ENCODE peak calls at places on chromosomes 6 and 20, in four cellular contexts. Z is uterus, M is sigmoid colon, V is HepG2. S is an unnamed sample.

GRCh38 chr6:136551103-136551502 is 881 bp upstream of the MAP7 start:
- DNase-seq in Z (no peak), M (no peak), V (no peak), S (no peak)

GRCh38 chr6:106844930-106845329 is 129.6 kb downstream of the CD24 start:
- DNase-seq in Z (no peak), M (no peak), V (no peak), S (no peak)

GRCh38 chr6:137589067-137589848 is 95.1 kb upstream of the OLIG3 start:
- DNase-seq in Z (no peak), M (no peak), V (peak), S (no peak)

GRCh38 chr20:22106308-22106938 is 401.0 kb downstream of the PAX1 start:
- DNase-seq in Z (no peak), M (no peak), V (peak), S (no peak)

GRCh38 chr6:139881728-139882211 is 507.3 kb upstream of the CITED2 start:
- DNase-seq in Z (no peak), M (no peak), V (peak), S (no peak)

GRCh38 chr20:4234128-4234527 is 218.8 kb upstream of the RNF24 start:
- DNase-seq in Z (peak), M (no peak), V (no peak), S (no peak)

GRCh38 chr6:29723666-29724588 is 693 bp downstream of the HLA-F start:
- DNase-seq in Z (peak), M (no peak), V (no peak), S (no peak)

GRCh38 chr6:161161889-161162624 is 111.8 kb downstream of the AGPAT4 start:
- DNase-seq in Z (peak), M (peak), V (no peak), S (no peak)

GRCh38 chr20:58192567-58192966 is 35.9 kb downstream of the ANKRD60 start:
- DNase-seq in Z (no peak), M (no peak), V (no peak), S (no peak)

GRCh38 chr6:44028767-44029166 is 98.5 kb downstream of the MRPL14 start:
- DNase-seq in Z (peak), M (peak), V (no peak), S (no peak)

GRCh38 chr20:11178946-11179654 is 505.3 kb upstream of the JAG1 start:
- DNase-seq in Z (no peak), M (no peak), V (peak), S (no peak)

GRCh38 chr6:42520786-42521607 is 42.8 kb upstream of the UBR2 start:
- DNase-seq in Z (no peak), M (no peak), V (no peak), S (no peak)

GRCh38 chr20:63736893-63737689 is 627 bp downstream of the LIME1 start:
- DNase-seq in Z (no peak), M (peak), V (no peak), S (no peak)

GRCh38 chr6:150492507-150492906 is 107.2 kb upstream of the PLEKHG1 start:
- DNase-seq in Z (no peak), M (no peak), V (no peak), S (no peak)

GRCh38 chr6:154471609-154472362 is 38.7 kb downstream of the CNKSR3 start:
- DNase-seq in Z (no peak), M (no peak), V (no peak), S (no peak)

GRCh38 chr6:111211411-111212030 is 124.2 kb downstream of the SLC16A10 start:
- DNase-seq in Z (no peak), M (no peak), V (no peak), S (peak)

GRCh38 chr6:7243188-7243942 is 69.6 kb downstream of the SSR1 start:
- DNase-seq in Z (no peak), M (no peak), V (peak), S (no peak)

GRCh38 chr6:147054158-147054557 is 150.1 kb upstream of the STXBP5 start:
- DNase-seq in Z (no peak), M (no peak), V (no peak), S (no peak)

GRCh38 chr6:8991844-8992243 is 556.5 kb upstream of the SLC35B3 start:
- DNase-seq in Z (no peak), M (no peak), V (no peak), S (no peak)

GRCh38 chr6:52909531-52909930 is at the start of gene GSTA3:
- DNase-seq in Z (no peak), M (no peak), V (no peak), S (no peak)

GRCh38 chr6:132552372-132552771 is at the start of gene TAAR8:
- DNase-seq in Z (no peak), M (no peak), V (no peak), S (no peak)

GRCh38 chr6:34055223-34055933 is 90.5 kb downstream of the GRM4 start:
- DNase-seq in Z (peak), M (peak), V (peak), S (no peak)

GRCh38 chr6:84791233-84791632 is 26.8 kb upstream of the TBX18 start:
- DNase-seq in Z (no peak), M (no peak), V (no peak), S (no peak)

GRCh38 chr6:107763959-107764358 is 60.2 kb downstream of the SCML4 start:
- DNase-seq in Z (no peak), M (no peak), V (no peak), S (no peak)

GRCh38 chr20:7090753-7091310 is 323.3 kb downstream of the BMP2 start:
- DNase-seq in Z (no peak), M (no peak), V (no peak), S (no peak)

GRCh38 chr20:11882651-11883050 is 35.0 kb upstream of the BTBD3 start:
- DNase-seq in Z (no peak), M (no peak), V (no peak), S (no peak)

GRCh38 chr6:89260310-89260709 is 43.2 kb upstream of the GABRR1 start:
- DNase-seq in Z (no peak), M (no peak), V (no peak), S (no peak)

GRCh38 chr6:136508701-136509387 is 41.4 kb downstream of the MAP7 start:
- DNase-seq in Z (no peak), M (no peak), V (no peak), S (no peak)

GRCh38 chr20:52204136-52204535 is 12.6 kb upstream of the ZFP64 start:
- DNase-seq in Z (no peak), M (no peak), V (no peak), S (no peak)

GRCh38 chr6:35496851-35497570 is at the start of gene TEAD3:
- DNase-seq in Z (peak), M (peak), V (peak), S (no peak)

GRCh38 chr20:31849306-31849930 is 4.0 kb upstream of the FOXS1 start:
- DNase-seq in Z (no peak), M (no peak), V (no peak), S (no peak)

GRCh38 chr6:134683783-134684765 is 265.8 kb downstream of the ALDH8A1 start:
- DNase-seq in Z (no peak), M (no peak), V (no peak), S (no peak)

GRCh38 chr6:159255434-159255951 is 86.3 kb downstream of the FNDC1 start:
- DNase-seq in Z (no peak), M (no peak), V (no peak), S (no peak)

GRCh38 chr6:53623497-53623896 is 42.1 kb downstream of the KLHL31 start:
- DNase-seq in Z (no peak), M (no peak), V (no peak), S (no peak)

GRCh38 chr6:84441456-84441855 is 214.0 kb upstream of the CEP162 start:
- DNase-seq in Z (no peak), M (no peak), V (no peak), S (no peak)

GRCh38 chr6:116268589-116269293 is 11.0 kb downstream of the TSPYL1 start:
- DNase-seq in Z (no peak), M (no peak), V (peak), S (no peak)

GRCh38 chr6:31352497-31353368 is 4.2 kb downstream of the HLA-B start:
- DNase-seq in Z (no peak), M (no peak), V (no peak), S (no peak)

GRCh38 chr6:31350551-31350950 is 6.4 kb downstream of the HLA-B start:
- DNase-seq in Z (no peak), M (no peak), V (no peak), S (no peak)

GRCh38 chr6:31353508-31353907 is 3.5 kb downstream of the HLA-B start:
- DNase-seq in Z (no peak), M (no peak), V (no peak), S (no peak)

GRCh38 chr6:31350973-31351733 is 5.8 kb downstream of the HLA-B start:
- DNase-seq in Z (no peak), M (no peak), V (no peak), S (no peak)

GRCh38 chr6:31351734-31352496 is 5.1 kb downstream of the HLA-B start:
- DNase-seq in Z (no peak), M (no peak), V (no peak), S (no peak)
- TF ChIP-seq POLR2A in Z (no peak), M (no peak), V (no peak), S (no peak)

DNA sequence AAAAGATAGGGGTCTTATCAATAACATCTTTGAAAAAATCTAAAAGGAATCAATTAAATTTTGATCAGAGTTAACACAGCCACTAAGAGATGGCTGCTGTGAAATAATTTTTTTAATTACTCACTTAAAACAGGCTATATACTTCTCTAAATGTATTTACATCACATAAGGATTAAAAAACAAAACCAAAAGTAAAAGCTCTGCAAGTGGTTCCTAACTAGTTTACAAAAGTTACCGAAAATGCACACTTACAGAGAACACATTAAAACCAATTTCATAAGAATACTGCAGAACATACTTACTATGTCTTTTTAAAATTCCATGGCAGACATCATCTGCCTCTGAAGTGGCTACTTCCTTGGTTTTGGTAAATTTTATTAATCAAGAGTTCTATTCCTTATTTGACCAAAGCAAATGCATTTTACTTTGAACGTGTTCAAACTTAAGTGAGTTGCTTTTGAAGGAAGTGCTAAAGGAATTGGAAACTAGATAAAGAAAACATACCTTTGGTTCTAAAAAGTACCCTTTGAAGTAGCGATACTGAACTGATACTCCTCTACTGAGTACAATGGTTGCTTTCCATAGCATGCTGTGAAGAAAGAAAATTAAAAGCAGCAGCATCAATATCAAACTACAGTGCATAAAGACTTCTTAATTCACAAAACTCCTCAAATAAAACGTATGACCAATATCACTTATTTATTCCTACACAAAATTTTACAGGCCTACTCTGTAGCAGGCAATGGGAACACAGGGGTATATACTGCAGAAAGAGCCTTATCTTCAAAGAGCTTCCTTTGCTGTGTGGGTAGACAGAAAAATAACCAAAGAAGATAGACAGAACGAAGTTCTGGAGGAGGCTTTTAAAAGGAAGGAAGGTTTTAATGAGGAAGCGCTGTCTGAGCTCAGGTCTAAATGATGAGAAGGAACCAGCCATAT is 157.1 kb upstream of the SHLD1 start:
- DNase-seq in Z (no peak), M (no peak), V (no peak), S (no peak)
- H3K27ac ChIP-seq in Z (no peak), M (no peak), V (no peak), S (no peak)

GRCh38 chr6:32969685-32970412 is 1.5 kb downstream of the BRD2 start:
- DNase-seq in Z (peak), M (peak), V (peak), S (peak)
- TF ChIP-seq POLR2A in Z (peak), M (peak), V (no peak), S (peak)

DNA sequence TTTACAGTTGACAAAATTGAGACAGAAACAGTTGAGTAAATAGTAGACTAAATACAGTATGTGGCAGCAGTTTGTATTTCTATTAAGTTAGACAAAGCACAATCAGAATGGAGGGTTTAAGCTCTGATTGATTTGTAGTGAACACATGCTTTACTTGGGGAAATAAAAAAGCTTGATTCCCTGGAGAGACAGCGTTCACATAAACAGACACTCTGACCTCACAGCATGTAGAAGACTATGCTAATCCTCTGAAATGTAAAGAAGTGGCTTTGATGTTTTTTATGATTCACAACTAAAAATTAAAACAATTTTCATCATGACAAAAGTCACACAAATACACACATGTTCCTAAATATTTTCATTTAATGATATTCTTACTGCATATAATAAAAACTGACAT is 126.9 kb upstream of the FAM83B start:
- DNase-seq in Z (no peak), M (no peak), V (no peak), S (no peak)
- H3K27ac ChIP-seq in Z (no peak), M (no peak), V (no peak), S (no peak)

GRCh38 chr6:126035764-126036163 is 49.4 kb downstream of the TRMT11 start:
- DNase-seq in Z (no peak), M (no peak), V (no peak), S (no peak)

GRCh38 chr6:126034671-126035070 is 48.3 kb downstream of the TRMT11 start:
- DNase-seq in Z (no peak), M (no peak), V (no peak), S (no peak)

GRCh38 chr6:126033696-126034095 is 47.4 kb downstream of the TRMT11 start:
- DNase-seq in Z (no peak), M (peak), V (peak), S (no peak)

GRCh38 chr6:126027601-126028000 is 41.3 kb downstream of the TRMT11 start:
- DNase-seq in Z (no peak), M (no peak), V (no peak), S (no peak)

GRCh38 chr6:126030045-126030444 is 43.7 kb downstream of the TRMT11 start:
- DNase-seq in Z (no peak), M (no peak), V (no peak), S (no peak)
- TF ChIP-seq POLR2A in Z (no peak), M (no peak), V (no peak), S (no peak)

DNA sequence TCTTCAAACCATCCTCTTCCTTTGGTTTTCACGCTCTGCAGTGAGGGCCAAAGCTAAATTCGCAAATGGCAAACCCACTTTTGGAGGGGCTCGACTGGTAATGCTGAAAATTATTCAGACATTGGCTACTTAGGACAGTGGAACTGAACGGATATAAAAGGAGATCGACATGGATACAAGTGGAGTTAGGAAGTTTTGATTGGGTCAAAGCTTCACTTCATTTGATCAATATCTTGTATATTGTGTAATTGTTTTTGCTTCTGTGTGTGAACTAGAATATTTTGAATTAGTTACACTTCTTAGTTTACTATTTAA is 1.2 kb downstream of the FAM8A1 start:
- DNase-seq in Z (no peak), M (no peak), V (no peak), S (no peak)
- H3K27ac ChIP-seq in Z (peak), M (peak), V (peak), S (peak)

GRCh38 chr6:26159417-26160273 is 72.4 kb downstream of the HFE start:
- DNase-seq in Z (no peak), M (no peak), V (no peak), S (no peak)
- TF ChIP-seq POLR2A in Z (no peak), M (no peak), V (no peak), S (no peak)

GRCh38 chr20:56412473-56412790 is 372 bp downstream of the CASS4 start:
- DNase-seq in Z (no peak), M (no peak), V (no peak), S (no peak)

GRCh38 chr20:56412949-56413348 is 889 bp downstream of the CASS4 start:
- DNase-seq in Z (no peak), M (no peak), V (no peak), S (no peak)

GRCh38 chr20:56409521-56409920 is 2.5 kb upstream of the CASS4 start:
- DNase-seq in Z (no peak), M (no peak), V (no peak), S (no peak)

GRCh38 chr20:56409946-56410345 is 2.1 kb upstream of the CASS4 start:
- DNase-seq in Z (no peak), M (no peak), V (no peak), S (no peak)

DNA sequence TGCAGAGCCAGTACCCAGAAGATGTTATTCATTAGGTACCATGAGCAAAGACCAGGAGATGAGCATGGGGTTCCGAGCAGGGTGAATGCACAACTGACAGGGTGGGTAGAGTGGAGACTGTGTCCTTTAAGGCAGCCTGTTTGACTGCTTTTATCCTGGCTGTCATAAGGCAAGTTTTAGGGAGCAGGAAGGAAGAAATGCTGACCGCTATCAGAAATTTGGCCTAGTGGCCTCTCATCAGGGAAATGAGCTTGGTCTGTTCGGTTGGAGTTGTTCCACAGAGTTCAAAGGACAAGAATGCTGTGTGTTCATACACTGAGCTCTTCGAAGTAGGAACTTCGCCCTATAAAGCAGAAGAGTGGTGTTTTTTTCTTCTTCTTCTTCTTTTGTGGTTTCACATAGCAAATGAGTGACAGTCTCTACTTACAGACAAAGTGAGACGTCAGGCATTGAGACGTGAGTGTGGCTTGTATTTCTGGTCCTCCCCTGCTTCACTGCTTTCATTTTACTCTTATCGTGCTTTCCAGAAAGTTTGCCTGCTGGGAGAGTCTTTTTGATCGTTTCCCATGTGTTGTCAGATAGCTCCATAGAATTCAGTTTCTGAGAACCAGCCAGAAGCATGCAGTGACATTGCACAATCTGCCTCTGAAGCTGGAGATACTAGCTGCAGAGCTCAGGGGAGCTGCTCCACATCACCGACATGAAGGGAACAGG is at the start of gene CASS4:
- DNase-seq in Z (no peak), M (no peak), V (peak), S (no peak)
- H3K27ac ChIP-seq in Z (peak), M (peak), V (peak), S (peak)